ENCODE peak calls at places on chromosomes 4 and X, in eight cellular contexts. I is HS-5; L is ACHN; V is activated naive CD4-positive, alpha-beta T cell; U is NCI-H1436; F is transverse colon; O is NCI-H187; J is substantia nigra. M is an unnamed sample.

GRCh38 chr4:2330119-2331042 is 68.5 kb upstream of the MXD4 start:
- DNase-seq in I (peak), L (no peak), V (no peak), U (no peak), F (no peak), O (no peak), J (no peak), M (no peak)

GRCh38 chrX:118878977-118879376 is 55.4 kb downstream of the ZCCHC12 start:
- DNase-seq in I (no peak), L (no peak), V (no peak), U (no peak), F (no peak), O (no peak), J (no peak), M (no peak)

GRCh38 chr4:176444741-176445140 is 125.0 kb downstream of the SPCS3 start:
- DNase-seq in I (peak), L (no peak), V (no peak), U (no peak), F (no peak), O (no peak), J (no peak), M (no peak)

GRCh38 chrX:119150163-119151135 is 22.8 kb upstream of the KIAA1210 start:
- DNase-seq in I (no peak), L (no peak), V (no peak), U (no peak), F (no peak), O (no peak), J (no peak), M (no peak)

GRCh38 chr4:25654971-25655963 is at the start of gene SLC34A2:
- DNase-seq in I (no peak), L (peak), V (no peak), U (no peak), F (peak), O (peak), J (no peak), M (no peak)

GRCh38 chr4:30068234-30068633 is 651.9 kb upstream of the PCDH7 start:
- DNase-seq in I (no peak), L (no peak), V (no peak), U (no peak), F (no peak), O (no peak), J (no peak), M (no peak)

GRCh38 chrX:125006704-125007103 is 313.0 kb upstream of the TEX13C start:
- DNase-seq in I (no peak), L (no peak), V (no peak), U (no peak), F (no peak), O (no peak), J (no peak), M (no peak)

GRCh38 chr4:88275949-88276515 is 8.3 kb downstream of the PPM1K start:
- DNase-seq in I (no peak), L (peak), V (no peak), U (no peak), F (no peak), O (no peak), J (no peak), M (no peak)

GRCh38 chr4:142428715-142429114 is 417.4 kb downstream of the INPP4B start:
- DNase-seq in I (no peak), L (no peak), V (no peak), U (no peak), F (no peak), O (no peak), J (no peak), M (no peak)

GRCh38 chr4:8199594-8200301 is 658 bp downstream of the SH3TC1 start:
- DNase-seq in I (no peak), L (no peak), V (no peak), U (no peak), F (peak), O (no peak), J (no peak), M (no peak)

GRCh38 chr4:3520276-3520675 is 11.9 kb downstream of the LRPAP1 start:
- DNase-seq in I (no peak), L (no peak), V (no peak), U (no peak), F (no peak), O (no peak), J (no peak), M (no peak)

GRCh38 chrX:14729058-14729457 is 143.8 kb downstream of the FANCB start:
- DNase-seq in I (no peak), L (no peak), V (no peak), U (no peak), F (no peak), O (no peak), J (no peak), M (no peak)

GRCh38 chr4:158613046-158613445 is 58.6 kb downstream of the C4orf46 start:
- DNase-seq in I (no peak), L (no peak), V (no peak), U (no peak), F (no peak), O (no peak), J (no peak), M (no peak)

GRCh38 chr4:144463896-144464295 is 182.1 kb upstream of the HHIP start:
- DNase-seq in I (no peak), L (no peak), V (no peak), U (no peak), F (no peak), O (no peak), J (no peak), M (no peak)

GRCh38 chr4:130747842-130748241 is 1651.9 kb downstream of the C4orf33 start:
- DNase-seq in I (no peak), L (peak), V (no peak), U (peak), F (no peak), O (no peak), J (no peak), M (no peak)

GRCh38 chr4:105623099-105623498 is 70.7 kb downstream of the ARHGEF38 start:
- DNase-seq in I (no peak), L (no peak), V (no peak), U (no peak), F (no peak), O (no peak), J (no peak), M (no peak)

M was measured in activated T-helper 1 cell treated with anti-CD3 and anti-CD28 coated beads, Interleukin-2, amount 50 U/mL, for 16 hours.